ENCODE peak calls at places on chromosomes 7 and 10, in four cellular contexts. One of them, this sample, is unnamed.

GRCh38 chr10:58512470-58513188 is at the start of gene BICC1:
- DNase-seq in upper lobe of left lung: peak
- DNase-seq in transverse colon: peak
- DNase-seq in sigmoid colon: peak
- DNase-seq in this sample: no peak

GRCh38 chr7:152505606-152506005 is 69.8 kb upstream of the KMT2C start:
- DNase-seq in upper lobe of left lung: no peak
- DNase-seq in transverse colon: no peak
- DNase-seq in sigmoid colon: no peak
- DNase-seq in this sample: no peak

GRCh38 chr10:44873156-44873555 is 38.0 kb upstream of the TMEM72 start:
- DNase-seq in upper lobe of left lung: no peak
- DNase-seq in transverse colon: no peak
- DNase-seq in sigmoid colon: no peak
- DNase-seq in this sample: no peak

GRCh38 chr7:98569606-98570337 is 47.3 kb upstream of the NPTX2 start:
- DNase-seq in upper lobe of left lung: no peak
- DNase-seq in transverse colon: peak
- DNase-seq in sigmoid colon: peak
- DNase-seq in this sample: no peak

GRCh38 chr10:70664702-70665195 is 7.6 kb upstream of the ADAMTS14 start:
- DNase-seq in upper lobe of left lung: no peak
- DNase-seq in transverse colon: no peak
- DNase-seq in sigmoid colon: peak
- DNase-seq in this sample: no peak

GRCh38 chr10:113023017-113023416 is 73.0 kb downstream of the TCF7L2 start:
- DNase-seq in upper lobe of left lung: no peak
- DNase-seq in transverse colon: no peak
- DNase-seq in sigmoid colon: peak
- DNase-seq in this sample: no peak

GRCh38 chr7:49643321-49643720 is 130.1 kb upstream of the VWC2 start:
- DNase-seq in upper lobe of left lung: peak
- DNase-seq in transverse colon: no peak
- DNase-seq in sigmoid colon: no peak
- DNase-seq in this sample: no peak

GRCh38 chr7:149455175-149455950 is 5.5 kb downstream of the ZNF777 start:
- DNase-seq in upper lobe of left lung: no peak
- DNase-seq in transverse colon: no peak
- DNase-seq in sigmoid colon: no peak
- DNase-seq in this sample: no peak

GRCh38 chr10:72540193-72540807 is 85.6 kb downstream of the MICU1 start:
- DNase-seq in upper lobe of left lung: no peak
- DNase-seq in transverse colon: no peak
- DNase-seq in sigmoid colon: no peak
- DNase-seq in this sample: no peak

GRCh38 chr7:77238703-77239136 is 39.1 kb upstream of the FGL2 start:
- DNase-seq in upper lobe of left lung: no peak
- DNase-seq in transverse colon: no peak
- DNase-seq in sigmoid colon: no peak
- DNase-seq in this sample: no peak

GRCh38 chr7:64509583-64509982 is 53.3 kb downstream of the ZNF680 start:
- DNase-seq in upper lobe of left lung: no peak
- DNase-seq in transverse colon: no peak
- DNase-seq in sigmoid colon: no peak
- DNase-seq in this sample: no peak

GRCh38 chr7:36639826-36640225 is 84.5 kb downstream of the AOAH start:
- DNase-seq in upper lobe of left lung: no peak
- DNase-seq in transverse colon: peak
- DNase-seq in sigmoid colon: no peak
- DNase-seq in this sample: no peak

GRCh38 chr7:15921576-15921975 is 235.1 kb upstream of the MEOX2 start:
- DNase-seq in upper lobe of left lung: no peak
- DNase-seq in transverse colon: no peak
- DNase-seq in sigmoid colon: no peak
- DNase-seq in this sample: no peak

GRCh38 chr10:130962240-130963051 is 349.1 kb downstream of the TCERG1L start:
- DNase-seq in upper lobe of left lung: no peak
- DNase-seq in transverse colon: no peak
- DNase-seq in sigmoid colon: no peak
- DNase-seq in this sample: no peak

GRCh38 chr7:23698822-23699221 is 11.2 kb upstream of the STK31 start:
- DNase-seq in upper lobe of left lung: no peak
- DNase-seq in transverse colon: no peak
- DNase-seq in sigmoid colon: no peak
- DNase-seq in this sample: no peak

GRCh38 chr7:151013728-151014497 is 10.4 kb downstream of the ATG9B start:
- DNase-seq in upper lobe of left lung: peak
- DNase-seq in transverse colon: peak
- DNase-seq in sigmoid colon: peak
- DNase-seq in this sample: peak

GRCh38 chr10:17989908-17990767 is 38.4 kb downstream of the SLC39A12 start:
- DNase-seq in upper lobe of left lung: no peak
- DNase-seq in transverse colon: no peak
- DNase-seq in sigmoid colon: no peak
- DNase-seq in this sample: peak

GRCh38 chr7:47581442-47581820 is 480 bp downstream of the TNS3 start:
- DNase-seq in upper lobe of left lung: peak
- DNase-seq in transverse colon: peak
- DNase-seq in sigmoid colon: no peak
- DNase-seq in this sample: no peak

GRCh38 chr7:46767071-46767470 is 814.8 kb downstream of the TNS3 start:
- DNase-seq in upper lobe of left lung: no peak
- DNase-seq in transverse colon: no peak
- DNase-seq in sigmoid colon: no peak
- DNase-seq in this sample: no peak

GRCh38 chr7:55026867-55027490 is 8.2 kb downstream of the EGFR start:
- DNase-seq in upper lobe of left lung: no peak
- DNase-seq in transverse colon: no peak
- DNase-seq in sigmoid colon: no peak
- DNase-seq in this sample: no peak

GRCh38 chr7:142806021-142806353 is 35.2 kb downstream of the PRSS2 start:
- DNase-seq in upper lobe of left lung: no peak
- DNase-seq in transverse colon: no peak
- DNase-seq in sigmoid colon: no peak
- DNase-seq in this sample: no peak

GRCh38 chr10:102065561-102066420 is 642 bp downstream of the HPS6 start:
- DNase-seq in upper lobe of left lung: peak
- DNase-seq in transverse colon: peak
- DNase-seq in sigmoid colon: peak
- DNase-seq in this sample: peak

GRCh38 chr7:92973964-92974363 is 137.6 kb upstream of the CDK6 start:
- DNase-seq in upper lobe of left lung: no peak
- DNase-seq in transverse colon: no peak
- DNase-seq in sigmoid colon: no peak
- DNase-seq in this sample: no peak

GRCh38 chr7:94160719-94161435 is 156.7 kb upstream of the BET1 start:
- DNase-seq in upper lobe of left lung: no peak
- DNase-seq in transverse colon: no peak
- DNase-seq in sigmoid colon: no peak
- DNase-seq in this sample: no peak

GRCh38 chr7:103866919-103867318 is 122.5 kb downstream of the RELN start:
- DNase-seq in upper lobe of left lung: no peak
- DNase-seq in transverse colon: no peak
- DNase-seq in sigmoid colon: no peak
- DNase-seq in this sample: no peak

GRCh38 chr10:52499281-52499680 is 185.2 kb downstream of the DKK1 start:
- DNase-seq in upper lobe of left lung: no peak
- DNase-seq in transverse colon: peak
- DNase-seq in sigmoid colon: no peak
- DNase-seq in this sample: no peak

GRCh38 chr10:113059001-113059780 is 109.1 kb downstream of the TCF7L2 start:
- DNase-seq in upper lobe of left lung: no peak
- DNase-seq in transverse colon: no peak
- DNase-seq in sigmoid colon: peak
- DNase-seq in this sample: no peak

GRCh38 chr7:81514546-81514945 is 255.3 kb downstream of the HGF start:
- DNase-seq in upper lobe of left lung: no peak
- DNase-seq in transverse colon: no peak
- DNase-seq in sigmoid colon: no peak
- DNase-seq in this sample: no peak

GRCh38 chr7:158313931-158314330 is 273.7 kb downstream of the PTPRN2 start:
- DNase-seq in upper lobe of left lung: no peak
- DNase-seq in transverse colon: no peak
- DNase-seq in sigmoid colon: no peak
- DNase-seq in this sample: no peak

GRCh38 chr7:158309844-158310763 is 277.5 kb downstream of the PTPRN2 start:
- DNase-seq in upper lobe of left lung: peak
- DNase-seq in transverse colon: no peak
- DNase-seq in sigmoid colon: no peak
- DNase-seq in this sample: no peak

GRCh38 chr7:158312789-158313188 is 274.8 kb downstream of the PTPRN2 start:
- DNase-seq in upper lobe of left lung: no peak
- DNase-seq in transverse colon: no peak
- DNase-seq in sigmoid colon: no peak
- DNase-seq in this sample: no peak

GRCh38 chr7:158311791-158312190 is 275.8 kb downstream of the PTPRN2 start:
- DNase-seq in upper lobe of left lung: no peak
- DNase-seq in transverse colon: no peak
- DNase-seq in sigmoid colon: no peak
- DNase-seq in this sample: no peak

GRCh38 chr7:158310924-158311713 is 276.5 kb downstream of the PTPRN2 start:
- DNase-seq in upper lobe of left lung: no peak
- DNase-seq in transverse colon: no peak
- DNase-seq in sigmoid colon: no peak
- DNase-seq in this sample: no peak
- TF ChIP-seq POLR2AphosphoS5 in upper lobe of left lung: no peak
- TF ChIP-seq POLR2AphosphoS5 in transverse colon: no peak
- TF ChIP-seq POLR2AphosphoS5 in sigmoid colon: no peak
- TF ChIP-seq POLR2AphosphoS5 in this sample: no peak

GRCh38 chr7:139675127-139676110 is 102.4 kb downstream of the HIPK2 start:
- DNase-seq in upper lobe of left lung: no peak
- DNase-seq in transverse colon: no peak
- DNase-seq in sigmoid colon: no peak
- DNase-seq in this sample: no peak
- TF ChIP-seq POLR2A in upper lobe of left lung: no peak
- TF ChIP-seq POLR2A in transverse colon: no peak
- TF ChIP-seq POLR2A in sigmoid colon: no peak
- TF ChIP-seq POLR2A in this sample: no peak

GRCh38 chr10:28503114-28503513 is 29.8 kb upstream of the WAC start:
- DNase-seq in upper lobe of left lung: no peak
- DNase-seq in transverse colon: peak
- DNase-seq in sigmoid colon: no peak
- DNase-seq in this sample: no peak
- TF ChIP-seq POLR2AphosphoS5 in upper lobe of left lung: no peak
- TF ChIP-seq POLR2AphosphoS5 in transverse colon: no peak
- TF ChIP-seq POLR2AphosphoS5 in sigmoid colon: no peak
- TF ChIP-seq POLR2AphosphoS5 in this sample: no peak

DNA sequence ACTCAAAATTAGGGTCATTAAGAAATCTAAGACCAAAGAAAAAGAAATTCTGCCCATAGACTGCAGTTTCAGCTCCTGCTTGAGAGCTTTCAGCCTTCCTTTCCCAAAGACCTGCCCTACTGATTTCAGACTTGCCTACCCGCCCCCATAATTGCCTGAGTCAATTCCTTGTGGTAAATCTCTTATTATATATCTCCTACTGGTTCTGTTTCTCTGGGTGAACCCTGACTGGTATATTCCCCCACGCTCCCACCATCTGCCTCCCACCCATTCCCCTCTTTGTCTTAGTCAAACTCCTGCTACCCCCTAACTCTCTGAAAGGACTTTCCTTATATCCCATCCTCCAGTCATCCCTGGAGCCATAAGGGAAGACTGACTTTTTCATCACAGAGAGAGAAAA is 64.7 kb upstream of the MET start:
- DNase-seq in upper lobe of left lung: no peak
- DNase-seq in transverse colon: no peak
- DNase-seq in sigmoid colon: no peak
- DNase-seq in this sample: no peak
- TF ChIP-seq POLR2A in upper lobe of left lung: no peak
- TF ChIP-seq POLR2A in transverse colon: no peak
- TF ChIP-seq POLR2A in sigmoid colon: no peak
- TF ChIP-seq POLR2A in this sample: no peak

GRCh38 chr10:46524471-46525176 is 31.8 kb downstream of the GPRIN2 start:
- DNase-seq in upper lobe of left lung: peak
- DNase-seq in transverse colon: peak
- DNase-seq in sigmoid colon: peak
- DNase-seq in this sample: no peak
- TF ChIP-seq POLR2AphosphoS5 in upper lobe of left lung: no peak
- TF ChIP-seq POLR2AphosphoS5 in transverse colon: no peak
- TF ChIP-seq POLR2AphosphoS5 in sigmoid colon: no peak
- TF ChIP-seq POLR2AphosphoS5 in this sample: no peak